ENCODE peak calls at places on chromosomes 11 and 22, in ten cellular contexts. I, V, E, Y, F, A, X, H, D and S are unnamed samples.

GRCh38 chr11:63761870-63762661 is 6.5 kb downstream of the ZFTA start:
- DNase-seq in Y (no peak), X (no peak), I (peak; percentile 33), F (no peak), E (no peak), V (no peak), A (peak; percentile 36), D (no peak), H (no peak), S (no peak)

GRCh38 chr22:30224161-30224857 is 22.2 kb downstream of the LIF start:
- DNase-seq in Y (no peak), E (no peak), V (no peak), I (no peak), D (no peak), H (peak; percentile 94), A (peak; percentile 49), F (peak; percentile 72), X (no peak), S (no peak)

GRCh38 chr22:35299217-35299716 is 427 bp upstream of the TOM1 start:
- DNase-seq in D (no peak), F (peak; percentile 28), X (peak; percentile 5), E (no peak), Y (peak; percentile 28), H (no peak), V (no peak), I (no peak), A (peak; percentile 61), S (no peak)

GRCh38 chr11:77072851-77073327 is 6.1 kb downstream of the CAPN5 start:
- DNase-seq in D (no peak), H (no peak), I (no peak), F (no peak), Y (no peak), X (no peak), E (no peak), A (no peak), V (peak; percentile 24), S (no peak)

GRCh38 chr11:107711861-107712260 is at the start of gene SLN:
- DNase-seq in D (no peak), I (no peak), V (no peak), F (no peak), Y (no peak), E (no peak), A (peak; percentile 69), X (no peak), H (no peak), S (no peak)

GRCh38 chr11:124892131-124892530 is 5.5 kb downstream of the ROBO4 start:
- DNase-seq in A (no peak), V (no peak), Y (no peak), I (no peak), F (no peak), D (no peak), H (no peak), X (no peak), E (no peak), S (no peak)

GRCh38 chr11:11569936-11570491 is 51.8 kb downstream of the GALNT18 start:
- DNase-seq in X (peak; percentile 36), I (peak; percentile 75), A (peak; percentile 39), F (no peak), H (no peak), V (peak; percentile 48), Y (peak; percentile 38), E (peak; percentile 84), D (no peak), S (no peak)

GRCh38 chr11:32594272-32594671 is 10.6 kb downstream of the EIF3M start:
- DNase-seq in A (no peak), D (no peak), X (no peak), E (no peak), F (no peak), I (no peak), Y (no peak), V (no peak), H (no peak), S (no peak)

GRCh38 chr11:71193431-71193830 is 58.9 kb downstream of the SHANK2 start:
- DNase-seq in E (peak; percentile 63), I (no peak), F (no peak), D (no peak), Y (no peak), X (no peak), H (no peak), A (no peak), V (no peak), S (no peak)

GRCh38 chr11:86869966-86870570 is 69.7 kb downstream of the PRSS23 start:
- DNase-seq in E (no peak), I (peak; percentile 49), V (peak; percentile 50), X (peak; percentile 60), Y (peak; percentile 70), A (peak; percentile 81), F (peak; percentile 47), D (peak; percentile 17), H (peak; percentile 54), S (no peak)

GRCh38 chr11:57214494-57214893 is 22.6 kb downstream of the APLNR start:
- DNase-seq in D (no peak), F (peak; percentile 91), X (peak; percentile 63), I (no peak), A (peak; percentile 26), Y (peak; percentile 81), E (no peak), H (peak; percentile 16), V (no peak), S (no peak)

DNA sequence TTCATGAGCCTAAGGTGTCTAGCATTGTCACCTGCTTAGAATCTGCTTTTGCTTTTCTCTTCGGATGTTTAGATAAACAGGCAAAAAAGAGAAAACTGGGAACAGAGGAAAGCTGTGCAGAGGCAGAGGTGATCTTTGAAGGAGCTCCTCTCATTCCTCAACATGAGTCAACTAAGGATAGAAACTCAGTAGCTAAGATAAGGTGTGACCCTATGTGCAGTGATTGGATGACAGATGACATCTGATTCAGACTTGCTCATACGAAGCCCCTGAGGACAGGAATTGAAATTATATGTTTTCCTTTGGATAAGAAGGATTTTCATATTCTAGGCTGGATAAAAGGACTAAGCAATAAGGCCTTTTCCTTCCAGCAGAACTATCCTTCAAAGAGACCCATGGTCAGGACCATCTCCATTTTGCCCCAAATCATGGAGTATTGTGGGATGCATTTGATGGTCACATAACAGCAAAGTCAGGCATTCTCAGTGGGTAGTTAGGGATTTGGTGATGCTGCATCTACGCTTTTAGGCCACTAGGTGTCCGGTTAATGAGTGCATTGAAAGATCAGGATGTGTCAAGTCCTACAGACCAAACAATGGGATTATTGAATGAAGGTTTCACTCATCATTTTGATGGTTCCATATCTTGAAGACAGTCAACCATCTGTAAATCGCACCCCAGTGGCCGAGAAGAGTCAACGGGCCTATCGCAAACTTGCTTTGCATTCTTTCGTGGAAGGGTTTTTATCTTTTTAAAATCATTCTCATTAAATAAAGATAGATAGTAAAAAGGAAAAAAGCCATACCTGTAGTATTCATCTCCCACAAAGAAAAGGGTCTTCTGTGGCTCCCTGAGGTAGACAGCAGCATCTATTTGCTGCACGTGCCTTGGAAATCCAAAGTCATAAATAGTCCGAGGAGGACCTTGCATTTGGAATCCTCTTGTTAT is 32.2 kb downstream of the MMP20 start:
- DNase-seq in Y (peak; percentile 42), V (no peak), F (peak; percentile 26), D (no peak), X (peak; percentile 35), H (peak; percentile 56), E (no peak), I (no peak), A (no peak), S (no peak)
- TF ChIP-seq CTCF in Y (peak; percentile 67), V (peak; percentile 21), F (peak; percentile 75), D (no peak), X (peak; percentile 33), H (peak; percentile 22), E (no peak), I (peak; percentile 32), A (peak; percentile 30), S (peak; percentile 58)

DNA sequence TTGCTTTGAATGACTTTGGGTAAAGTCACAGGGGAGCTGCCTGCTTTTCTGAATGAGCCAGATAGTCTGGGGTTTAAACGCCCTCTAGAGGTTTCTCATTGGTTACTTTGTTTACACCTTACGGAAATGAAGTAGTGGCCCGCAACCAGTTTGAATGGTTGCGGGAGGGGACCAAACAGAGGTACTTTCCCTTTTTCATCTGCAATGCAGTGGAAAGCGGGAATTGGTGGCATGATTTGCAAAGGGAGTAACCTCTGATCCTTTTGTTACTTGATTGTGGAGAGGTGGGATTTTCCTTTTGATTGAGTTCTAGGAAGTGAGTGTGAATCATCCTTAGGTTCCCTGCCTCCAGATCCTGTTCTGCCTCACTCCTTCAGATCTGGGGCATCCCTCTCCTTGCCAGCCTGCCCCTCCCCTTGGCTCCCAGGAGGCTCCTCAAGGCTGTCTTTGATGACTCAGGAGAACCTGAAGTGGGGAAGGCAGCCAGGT is 15.9 kb upstream of the GLYATL1 start:
- DNase-seq in I (no peak), Y (peak; percentile 41), F (peak; percentile 49), E (no peak), D (no peak), V (no peak), X (no peak), H (peak; percentile 25), A (peak; percentile 60), S (no peak)
- TF ChIP-seq CTCF in I (peak; percentile 34), Y (peak; percentile 20), F (peak; percentile 38), E (no peak), D (peak; percentile 25), V (no peak), X (no peak), H (peak; percentile 43), A (peak; percentile 46), S (peak; percentile 13)

GRCh38 chr11:35407041-35407440 is 12.3 kb downstream of the SLC1A2 start:
- DNase-seq in A (no peak), I (no peak), Y (no peak), X (no peak), H (no peak), V (no peak), D (no peak), E (no peak), F (no peak), S (no peak)

GRCh38 chr11:35403765-35404396 is 15.5 kb downstream of the SLC1A2 start:
- DNase-seq in D (no peak), F (no peak), X (no peak), Y (no peak), E (no peak), H (no peak), A (no peak), V (no peak), I (no peak), S (no peak)

GRCh38 chr11:35398881-35399280 is 20.5 kb downstream of the SLC1A2 start:
- DNase-seq in X (no peak), I (no peak), A (no peak), V (no peak), H (no peak), E (no peak), F (no peak), Y (no peak), D (no peak), S (no peak)

GRCh38 chr11:35402751-35403454 is 16.5 kb downstream of the SLC1A2 start:
- DNase-seq in X (no peak), D (no peak), A (no peak), Y (no peak), H (no peak), I (no peak), V (no peak), E (no peak), F (no peak), S (no peak)

GRCh38 chr11:35404397-35404775 is 15.0 kb downstream of the SLC1A2 start:
- DNase-seq in H (peak; percentile 54), Y (peak; percentile 42), V (peak; percentile 74), A (peak; percentile 46), D (no peak), X (no peak), E (no peak), F (peak; percentile 20), I (no peak), S (no peak)
- TF ChIP-seq CTCF in H (peak; percentile 72), Y (peak; percentile 69), V (no peak), A (peak; percentile 48), D (no peak), X (no peak), E (no peak), F (peak; percentile 58), I (peak; percentile 47), S (no peak)

GRCh38 chr22:47842119-47842518 is 1079.7 kb downstream of the TBC1D22A start:
- DNase-seq in D (no peak), Y (no peak), X (no peak), F (no peak), I (no peak), E (no peak), A (no peak), V (no peak), H (no peak), S (no peak)
- TF ChIP-seq CTCF in D (no peak), Y (no peak), X (no peak), F (no peak), I (no peak), E (no peak), A (no peak), V (no peak), H (no peak), S (no peak)